ENCODE peak calls at places on chromosomes 12 and 14, in six cellular contexts. One of them, this sample, is unnamed.

GRCh38 chr12:131912526-131913274 is 16.4 kb upstream of the PUS1 start:
- DNase-seq in tibial nerve: peak; percentile 50
- DNase-seq in CD4-positive, alpha-beta T cell: no peak
- DNase-seq in stimulated activated CD4-positive, alpha-beta T cell treated with anti-CD3 and anti-CD28 coated beads, TNF-alpha, amount 100 ng/mL, for 48 hours: no peak
- DNase-seq in nephron progenitor cell: no peak
- DNase-seq in retina: peak; percentile 1
- DNase-seq in this sample: peak; percentile 73

GRCh38 chr12:93563807-93564538 is 8.5 kb upstream of the SOCS2 start:
- DNase-seq in tibial nerve: no peak
- DNase-seq in CD4-positive, alpha-beta T cell: no peak
- DNase-seq in stimulated activated CD4-positive, alpha-beta T cell treated with anti-CD3 and anti-CD28 coated beads, TNF-alpha, amount 100 ng/mL, for 48 hours: no peak
- DNase-seq in nephron progenitor cell: no peak
- DNase-seq in retina: no peak
- DNase-seq in this sample: peak; percentile 63

GRCh38 chr12:93802698-93803097 is 125.5 kb downstream of the CRADD start:
- DNase-seq in tibial nerve: no peak
- DNase-seq in CD4-positive, alpha-beta T cell: no peak
- DNase-seq in stimulated activated CD4-positive, alpha-beta T cell treated with anti-CD3 and anti-CD28 coated beads, TNF-alpha, amount 100 ng/mL, for 48 hours: no peak
- DNase-seq in nephron progenitor cell: no peak
- DNase-seq in retina: no peak
- DNase-seq in this sample: no peak

GRCh38 chr14:54893151-54893760 is 9.4 kb downstream of the GCH1 start:
- DNase-seq in tibial nerve: peak; percentile 87
- DNase-seq in CD4-positive, alpha-beta T cell: no peak
- DNase-seq in stimulated activated CD4-positive, alpha-beta T cell treated with anti-CD3 and anti-CD28 coated beads, TNF-alpha, amount 100 ng/mL, for 48 hours: no peak
- DNase-seq in nephron progenitor cell: peak; percentile 12
- DNase-seq in retina: no peak
- DNase-seq in this sample: peak; percentile 47

GRCh38 chr14:92846162-92846897 is 52.2 kb downstream of the GOLGA5 start:
- DNase-seq in tibial nerve: no peak
- DNase-seq in CD4-positive, alpha-beta T cell: no peak
- DNase-seq in stimulated activated CD4-positive, alpha-beta T cell treated with anti-CD3 and anti-CD28 coated beads, TNF-alpha, amount 100 ng/mL, for 48 hours: peak; percentile 13
- DNase-seq in nephron progenitor cell: no peak
- DNase-seq in retina: no peak
- DNase-seq in this sample: no peak

GRCh38 chr12:62191747-62192485 is 68.3 kb upstream of the USP15 start:
- DNase-seq in tibial nerve: no peak
- DNase-seq in CD4-positive, alpha-beta T cell: peak; percentile 1
- DNase-seq in stimulated activated CD4-positive, alpha-beta T cell treated with anti-CD3 and anti-CD28 coated beads, TNF-alpha, amount 100 ng/mL, for 48 hours: peak; percentile 6
- DNase-seq in nephron progenitor cell: peak; percentile 33
- DNase-seq in retina: peak; percentile 86
- DNase-seq in this sample: no peak

GRCh38 chr12:83432176-83432719 is 745.5 kb downstream of the TMTC2 start:
- DNase-seq in tibial nerve: no peak
- DNase-seq in CD4-positive, alpha-beta T cell: no peak
- DNase-seq in stimulated activated CD4-positive, alpha-beta T cell treated with anti-CD3 and anti-CD28 coated beads, TNF-alpha, amount 100 ng/mL, for 48 hours: no peak
- DNase-seq in nephron progenitor cell: no peak
- DNase-seq in retina: no peak
- DNase-seq in this sample: no peak

GRCh38 chr12:109725321-109726105 is 11.9 kb downstream of the FAM222A start:
- DNase-seq in tibial nerve: no peak
- DNase-seq in CD4-positive, alpha-beta T cell: no peak
- DNase-seq in stimulated activated CD4-positive, alpha-beta T cell treated with anti-CD3 and anti-CD28 coated beads, TNF-alpha, amount 100 ng/mL, for 48 hours: no peak
- DNase-seq in nephron progenitor cell: no peak
- DNase-seq in retina: peak; percentile 76
- DNase-seq in this sample: no peak

GRCh38 chr14:101196795-101197590 is 293.5 kb upstream of the RTL1 start:
- DNase-seq in tibial nerve: peak; percentile 20
- DNase-seq in CD4-positive, alpha-beta T cell: no peak
- DNase-seq in stimulated activated CD4-positive, alpha-beta T cell treated with anti-CD3 and anti-CD28 coated beads, TNF-alpha, amount 100 ng/mL, for 48 hours: no peak
- DNase-seq in nephron progenitor cell: no peak
- DNase-seq in retina: no peak
- DNase-seq in this sample: no peak

GRCh38 chr12:24424889-24425600 is 475.6 kb upstream of the SOX5 start:
- DNase-seq in tibial nerve: no peak
- DNase-seq in CD4-positive, alpha-beta T cell: no peak
- DNase-seq in stimulated activated CD4-positive, alpha-beta T cell treated with anti-CD3 and anti-CD28 coated beads, TNF-alpha, amount 100 ng/mL, for 48 hours: no peak
- DNase-seq in nephron progenitor cell: no peak
- DNase-seq in retina: no peak
- DNase-seq in this sample: peak; percentile 94

GRCh38 chr12:65798903-65799302 is 25.4 kb upstream of the HMGA2 start:
- DNase-seq in tibial nerve: no peak
- DNase-seq in CD4-positive, alpha-beta T cell: no peak
- DNase-seq in stimulated activated CD4-positive, alpha-beta T cell treated with anti-CD3 and anti-CD28 coated beads, TNF-alpha, amount 100 ng/mL, for 48 hours: no peak
- DNase-seq in nephron progenitor cell: no peak
- DNase-seq in retina: no peak
- DNase-seq in this sample: no peak